ENCODE peak calls at places on chromosomes 12 and 14, in eight cellular contexts. J is uterus; E is fibroblast of pulmonary artery; Q is T-cell; X is SHP77; N is stimulated activated CD4-positive, alpha-beta T cell treated with anti-CD3 and anti-CD28 coated beads, TNF-alpha, amount 100 ng/mL, for 4 hours; Z is NCI-H1105; Y is activated T-helper 1 cell treated with Interleukin-2 at 50 U/mL for 16 hours. H is an unnamed sample.

GRCh38 chr14:75970989-75971388 is 10.8 kb downstream of the TGFB3 start:
- DNase-seq in E (no peak), X (no peak), Y (no peak), Z (no peak), N (no peak), J (no peak), Q (no peak), H (no peak)

GRCh38 chr14:36996857-36997590 is 175.4 kb downstream of the SLC25A21 start:
- DNase-seq in E (no peak), Q (no peak), X (no peak), Z (no peak), Y (no peak), N (no peak), J (no peak), H (no peak)

GRCh38 chr14:81625343-81625742 is 91.7 kb upstream of the SEL1L start:
- DNase-seq in X (peak), Q (no peak), E (peak), N (no peak), Y (no peak), J (no peak), Z (peak), H (no peak)

GRCh38 chr12:98373019-98373554 is 142.3 kb upstream of the TMPO start:
- DNase-seq in Z (peak), N (no peak), Q (no peak), X (peak), Y (no peak), J (no peak), E (peak), H (no peak)

GRCh38 chr12:113850309-113851056 is 115.6 kb downstream of the RBM19 start:
- DNase-seq in J (peak), Z (no peak), N (no peak), X (no peak), Q (no peak), Y (no peak), E (peak), H (no peak)

GRCh38 chr12:104659058-104659457 is 202.3 kb downstream of the CHST11 start:
- DNase-seq in E (no peak), N (no peak), J (no peak), X (no peak), Z (no peak), Q (no peak), Y (no peak), H (no peak)

GRCh38 chr12:130992448-130992847 is 38.7 kb downstream of the ADGRD1 start:
- DNase-seq in N (no peak), E (no peak), Y (no peak), Q (no peak), Z (no peak), X (no peak), J (no peak), H (no peak)

GRCh38 chr14:44914849-44915248 is 46.9 kb downstream of the KLHL28 start:
- DNase-seq in E (peak), Z (no peak), N (no peak), Y (no peak), J (no peak), X (no peak), Q (no peak), H (no peak)

GRCh38 chr14:26896447-26896846 is 298.6 kb upstream of the NOVA1 start:
- DNase-seq in Q (no peak), Y (no peak), N (no peak), E (peak), Z (no peak), X (no peak), J (no peak), H (no peak)

GRCh38 chr12:92278378-92278828 is 132.8 kb upstream of the BTG1 start:
- DNase-seq in Z (no peak), E (peak), Q (no peak), Y (no peak), N (no peak), X (no peak), J (peak), H (no peak)

GRCh38 chr12:5505751-5506150 is 73.8 kb downstream of the NTF3 start:
- DNase-seq in Z (no peak), N (no peak), Y (no peak), J (no peak), Q (no peak), E (no peak), X (no peak), H (no peak)

GRCh38 chr14:29536886-29537511 is 390.6 kb downstream of the PRKD1 start:
- DNase-seq in Y (no peak), Z (peak), X (peak), N (no peak), E (peak), J (no peak), Q (no peak), H (no peak)

GRCh38 chr14:70901218-70901772 is 6.0 kb upstream of the PCNX1 start:
- DNase-seq in E (peak), Q (no peak), J (no peak), X (no peak), Z (no peak), Y (no peak), N (no peak), H (no peak)

GRCh38 chr14:104282332-104283196 is 144.2 kb downstream of the KIF26A start:
- DNase-seq in N (no peak), J (peak), E (no peak), Q (no peak), Y (no peak), Z (no peak), X (no peak), H (no peak)

H was measured in effector memory CD4-positive, alpha-beta T cell.